ENCODE peak calls at places on chromosomes 6 and 20, in nine cellular contexts. X, P, K, A, R, J, O, F and W are unnamed samples.
A peak's percentile ranks its signal among the peaks of the same experiment; 100 is the strongest.

GRCh38 chr20:364905-365794 is 15.4 kb upstream of the TRIB3 start:
- DNase-seq in K (no peak), P (peak; percentile 53), X (no peak), J (no peak), F (no peak), A (no peak), O (no peak), R (no peak), W (peak; percentile 80)

GRCh38 chr6:67694127-67694526 is 941.0 kb upstream of the ADGRB3 start:
- DNase-seq in K (no peak), A (no peak), P (no peak), R (no peak), O (no peak), J (no peak), X (no peak), F (no peak), W (no peak)

GRCh38 chr20:56808119-56808725 is 179.1 kb downstream of the TFAP2C start:
- DNase-seq in A (no peak), X (no peak), K (no peak), O (no peak), J (no peak), R (peak; percentile 29), F (no peak), P (no peak), W (peak; percentile 79)

GRCh38 chr20:59992531-59992930 is 34.3 kb downstream of the CDH26 start:
- DNase-seq in A (no peak), K (peak; percentile 31), O (no peak), R (no peak), X (no peak), F (no peak), P (no peak), J (no peak), W (no peak)

GRCh38 chr20:57941572-57942381 is 232.0 kb upstream of the PMEPA1 start:
- DNase-seq in X (no peak), O (no peak), P (peak; percentile 35), J (no peak), A (no peak), K (no peak), F (no peak), R (no peak), W (no peak)

GRCh38 chr6:53168516-53169257 is 20.0 kb upstream of the GCM1 start:
- DNase-seq in F (no peak), O (no peak), P (peak; percentile 34), R (no peak), X (no peak), K (no peak), J (no peak), A (no peak), W (no peak)

GRCh38 chr20:53080969-53081871 is 109.1 kb downstream of the TSHZ2 start:
- DNase-seq in P (no peak), A (peak; percentile 59), F (no peak), J (no peak), R (peak; percentile 20), O (no peak), X (no peak), K (peak; percentile 69), W (peak; percentile 94)

GRCh38 chr6:15036690-15037245 is 209.1 kb upstream of the JARID2 start:
- DNase-seq in P (peak; percentile 71), J (no peak), R (peak; percentile 30), F (peak; percentile 34), A (peak; percentile 73), K (no peak), X (no peak), O (peak; percentile 79), W (no peak)

GRCh38 chr20:25470045-25470444 is 62.6 kb downstream of the GINS1 start:
- DNase-seq in X (no peak), R (peak; percentile 49), A (no peak), F (peak; percentile 68), O (no peak), P (peak; percentile 31), K (peak; percentile 44), J (no peak), W (no peak)

GRCh38 chr6:97978855-97979271 is 695.8 kb upstream of the MMS22L start:
- DNase-seq in R (no peak), J (no peak), X (no peak), A (no peak), O (no peak), F (peak; percentile 30), P (no peak), K (no peak), W (peak; percentile 29)

GRCh38 chr6:149440735-149441662 is 40.9 kb downstream of the SUMO4 start:
- DNase-seq in J (no peak), F (no peak), P (no peak), K (peak; percentile 76), A (no peak), R (no peak), O (no peak), X (no peak), W (no peak)

GRCh38 chr20:5602346-5602745 is 147.9 kb upstream of the SHLD1 start:
- DNase-seq in K (no peak), P (no peak), X (no peak), A (no peak), J (no peak), F (no peak), O (no peak), R (no peak), W (no peak)

GRCh38 chr6:77173472-77174074 is 289.7 kb downstream of the HTR1B start:
- DNase-seq in P (no peak), K (no peak), F (peak; percentile 55), R (no peak), J (no peak), X (no peak), A (no peak), O (no peak), W (no peak)

GRCh38 chr6:37538107-37538506 is 38.4 kb upstream of the CCDC167 start:
- DNase-seq in P (peak; percentile 50), K (no peak), O (no peak), J (no peak), F (no peak), R (no peak), X (no peak), A (no peak), W (no peak)
- TF ChIP-seq CTCF in P (peak; percentile 69), K (peak; percentile 34), O (peak; percentile 13), J (no peak), F (peak; percentile 45), R (no peak), X (no peak), A (no peak), W (peak; percentile 60)

GRCh38 chr6:30325873-30326445 is 768 bp upstream of the TRIM39 start:
- DNase-seq in P (peak; percentile 63), K (no peak), X (no peak), R (no peak), O (peak; percentile 35), F (peak; percentile 81), J (peak; percentile 74), A (peak; percentile 62), W (no peak)
- H3K4me1 ChIP-seq in P (peaks cover 20% of the 10 kb centered on the region), K (peaks cover 2% of the 10 kb centered on the region), X (no peaks in the 10 kb centered on the region), R (peaks cover 20% of the 10 kb centered on the region), O (peaks cover 31% of the 10 kb centered on the region), F (peaks cover 22% of the 10 kb centered on the region), J (peaks cover 48% of the 10 kb centered on the region), A (peaks cover 12% of the 10 kb centered on the region), W (peaks cover 18% of the 10 kb centered on the region)

DNA sequence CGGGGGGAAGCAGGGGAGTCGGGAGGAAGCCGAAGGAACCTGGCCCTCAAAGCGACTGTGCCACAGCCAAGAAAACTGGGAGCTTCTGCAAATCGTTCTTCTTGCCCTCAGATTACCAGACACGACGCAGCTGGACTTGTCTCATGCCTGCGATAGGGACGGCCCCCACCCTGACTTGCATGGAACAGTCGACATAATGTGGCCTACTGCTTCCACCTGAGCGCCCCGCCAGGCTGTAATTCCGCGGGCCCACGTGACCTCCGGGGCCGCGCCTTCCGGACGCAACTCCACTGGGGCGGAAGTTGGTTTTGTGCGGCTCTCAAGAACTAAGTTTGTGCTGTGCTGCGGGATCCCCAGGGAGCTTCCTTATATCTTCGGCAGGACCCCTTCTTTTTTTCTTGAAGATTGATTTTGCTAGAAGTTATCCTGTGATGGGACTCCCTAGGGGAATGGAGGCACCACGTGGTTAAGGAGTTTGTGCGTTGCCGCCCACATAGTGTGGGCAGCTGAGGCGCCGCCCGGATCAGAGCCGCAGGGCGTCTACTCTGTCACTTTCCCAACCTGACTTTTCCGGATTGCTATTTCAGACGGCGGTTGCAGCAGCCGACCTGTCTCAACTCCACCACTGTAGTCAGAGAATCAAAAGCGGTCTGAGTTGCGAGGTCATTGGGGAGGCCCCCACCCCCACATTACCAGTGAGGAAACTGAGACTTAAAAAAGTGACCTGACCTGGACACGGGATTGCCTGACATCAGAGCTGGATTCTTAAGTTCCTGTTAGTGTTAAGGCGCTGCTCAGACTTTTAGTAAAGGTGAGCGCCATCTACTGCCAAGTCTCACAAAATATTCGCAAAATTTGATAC is 540 bp upstream of the CD164 start:
- DNase-seq in O (peak; percentile 93), R (peak; percentile 94), K (peak; percentile 95), F (peak; percentile 96), J (peak; percentile 97), P (peak; percentile 89), X (peak; percentile 93), A (peak; percentile 90), W (peak; percentile 94)
- TF ChIP-seq CTCF in O (peak; percentile 55), R (peak; percentile 73), K (peak; percentile 33), F (peak; percentile 77), J (peak; percentile 73), P (peak; percentile 82), X (peak; percentile 43), A (peak; percentile 22), W (peak; percentile 85)

GRCh38 chr6:163712981-163713380 is 298.5 kb downstream of the QKI start:
- DNase-seq in R (no peak), K (no peak), J (no peak), O (no peak), F (no peak), A (no peak), X (no peak), P (no peak), W (no peak)
- H3K4me1 ChIP-seq in R (no peaks in the 10 kb centered on the region), K (no peaks in the 10 kb centered on the region), J (peaks cover 4% of the 10 kb centered on the region), O (peaks cover 46% of the 10 kb centered on the region), F (no peaks in the 10 kb centered on the region), A (no peaks in the 10 kb centered on the region), X (no peaks in the 10 kb centered on the region), P (no peaks in the 10 kb centered on the region), W (no peaks in the 10 kb centered on the region)

GRCh38 chr6:52049252-52050050 is 38.0 kb downstream of the PKHD1 start:
- DNase-seq in R (no peak), K (peak; percentile 55), O (no peak), A (no peak), F (peak; percentile 70), J (no peak), P (no peak), X (no peak), W (no peak)
- TF ChIP-seq CTCF in R (peak; percentile 39), K (peak; percentile 72), O (peak; percentile 65), A (peak; percentile 37), F (peak; percentile 88), J (peak; percentile 69), P (peak; percentile 71), X (peak; percentile 64), W (peak; percentile 83)

GRCh38 chr6:125193208-125193607 is 39.6 kb downstream of the TPD52L1 start:
- DNase-seq in P (peak; percentile 47), A (no peak), O (no peak), J (no peak), R (peak; percentile 26), X (no peak), K (no peak), F (no peak), W (no peak)
- H3K4me1 ChIP-seq in P (peaks cover 66% of the 10 kb centered on the region), A (peaks cover 12% of the 10 kb centered on the region), O (peaks cover 61% of the 10 kb centered on the region), J (no peaks in the 10 kb centered on the region), R (peaks cover 20% of the 10 kb centered on the region), X (no peaks in the 10 kb centered on the region), K (peaks cover 6% of the 10 kb centered on the region), F (peaks cover 15% of the 10 kb centered on the region), W (peaks cover 39% of the 10 kb centered on the region)

DNA sequence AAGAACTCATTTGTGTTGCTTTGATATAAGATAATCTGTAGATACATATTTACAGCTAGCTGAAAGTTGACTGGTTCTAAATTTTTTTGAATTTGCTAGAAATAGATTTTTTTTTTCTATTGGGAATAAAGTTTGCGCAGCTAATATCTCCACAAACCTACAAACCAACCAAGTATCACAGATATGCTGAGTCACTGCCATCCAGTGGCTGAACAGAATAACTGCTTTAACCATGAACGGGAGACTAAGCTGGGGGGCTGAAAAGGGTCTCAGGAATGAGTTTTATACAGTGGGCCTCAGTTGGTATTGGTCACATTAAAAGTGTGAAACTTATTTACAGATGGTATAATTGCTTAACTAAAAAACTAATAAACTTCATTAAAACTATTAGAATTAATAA is 326.7 kb upstream of the CNR1 start:
- DNase-seq in A (no peak), P (no peak), X (no peak), O (no peak), K (peak; percentile 12), F (peak; percentile 17), J (no peak), R (no peak), W (no peak)
- TF ChIP-seq CTCF in A (no peak), P (peak; percentile 41), X (peak; percentile 51), O (peak; percentile 46), K (peak; percentile 12), F (peak; percentile 53), J (no peak), R (no peak), W (peak; percentile 69)